ENCODE peak calls at places on chromosomes 4 and X, in seven cellular contexts. M is kidney glomerular epithelial cell; P is C1 segment of cervical spinal cord; U is NCI-H1092 treated with DMSO at 0.1 percent for 48 hours; T is lower lobe of right lung; Z is stimulated activated naive B cell treated with anti-CD40 and anti-IgM and Interleukin-4, amounts not matched to agents 10 μg/mL and 1 μg/mL and 100 μg/mL, for 72 hours; G is thoracic aorta. K is an unnamed sample.

GRCh38 chrX:19863237-19864223 is 23.9 kb downstream of the SH3KBP1 start:
- DNase-seq in U (no peak), G (no peak), P (no peak), Z (no peak), M (no peak), T (no peak), K (no peak)

GRCh38 chrX:101040197-101040596 is 11.7 kb downstream of the TRMT2B start:
- DNase-seq in T (no peak), P (no peak), Z (no peak), G (no peak), U (no peak), M (no peak), K (no peak)

GRCh38 chr4:96675916-96676315 is 836.0 kb downstream of the PDHA2 start:
- DNase-seq in P (no peak), M (peak; percentile 3), Z (no peak), T (no peak), U (no peak), G (no peak), K (no peak)

GRCh38 chr4:142474398-142475087 is 371.6 kb downstream of the INPP4B start:
- DNase-seq in U (peak; percentile 24), Z (no peak), G (no peak), T (no peak), P (no peak), M (no peak), K (no peak)

GRCh38 chrX:57172544-57172943 is 35.3 kb upstream of the SPIN2A start:
- DNase-seq in G (no peak), T (no peak), M (no peak), U (no peak), Z (no peak), P (no peak), K (no peak)

GRCh38 chr4:109588176-109588575 is 28.1 kb downstream of the MCUB start:
- DNase-seq in G (no peak), Z (no peak), P (no peak), T (no peak), M (no peak), U (no peak), K (no peak)

GRCh38 chr4:153188966-153189801 is 15.1 kb upstream of the TRIM2 start:
- DNase-seq in T (no peak), M (peak; percentile 70), G (no peak), U (no peak), Z (no peak), P (no peak), K (no peak)

GRCh38 chr4:151218343-151218742 is 58.6 kb upstream of the PRSS48 start:
- DNase-seq in P (no peak), M (no peak), T (no peak), U (no peak), Z (no peak), G (no peak), K (no peak)

GRCh38 chr4:98747659-98748091 is 89.3 kb upstream of the TSPAN5 start:
- DNase-seq in Z (no peak), M (peak; percentile 4), G (no peak), T (no peak), U (no peak), P (no peak), K (no peak)

GRCh38 chr4:73499996-73500765 is 18.6 kb downstream of the AFM start:
- DNase-seq in G (no peak), M (no peak), U (no peak), Z (no peak), P (no peak), T (no peak), K (no peak)

GRCh38 chr4:22099896-22100295 is 151.3 kb upstream of the KCNIP4 start:
- DNase-seq in P (no peak), Z (no peak), M (peak; percentile 27), T (no peak), G (no peak), U (no peak), K (no peak)

GRCh38 chr4:173505924-173506779 is 23.9 kb downstream of the HAND2 start:
- DNase-seq in Z (peak; percentile 33), G (no peak), T (no peak), U (peak; percentile 34), M (peak; percentile 43), P (peak; percentile 7), K (peak; percentile 81)

GRCh38 chr4:88919056-88919455 is 137.9 kb downstream of the FAM13A start:
- DNase-seq in M (no peak), G (no peak), Z (no peak), T (no peak), U (no peak), P (no peak), K (no peak)

K was measured in testis.